ENCODE peak calls at places on chromosomes 7 and 10, in five cellular contexts. I is CD4-positive, CD25-positive, alpha-beta regulatory T cell; X is AG04450; M is IMR-90; R is left ventricle myocardium inferior. E is an unnamed sample. For H3K9me3, the result is how much of the 10 kb centered on the place peaks cover.

GRCh38 chr10:123134058-123134914 is 1.5 kb upstream of the HMX3 start:
- DNase-seq in I (no peak), R (no peak), M (no peak), X (no peak), E (peak)

GRCh38 chr10:77850620-77851231 is 75.8 kb downstream of the DLG5 start:
- DNase-seq in X (no peak), R (no peak), I (no peak), M (no peak), E (no peak)

GRCh38 chr10:58643029-58643428 is 130.4 kb downstream of the BICC1 start:
- DNase-seq in R (no peak), I (no peak), M (no peak), X (no peak), E (no peak)

GRCh38 chr10:95214369-95214768 is 20.3 kb downstream of the ACSM6 start:
- DNase-seq in R (no peak), M (no peak), I (no peak), X (no peak), E (no peak)

GRCh38 chr7:4797858-4798705 is 22.7 kb downstream of the AP5Z1 start:
- DNase-seq in I (peak), R (peak), M (peak), X (no peak), E (no peak)

GRCh38 chr10:58444876-58445275 is 59.7 kb downstream of the TFAM start:
- DNase-seq in I (no peak), M (no peak), X (no peak), R (no peak), E (no peak)

GRCh38 chr10:94235470-94235869 is 127.3 kb downstream of the NOC3L start:
- DNase-seq in R (no peak), M (no peak), X (no peak), I (no peak), E (no peak)

GRCh38 chr10:5089869-5090268 is 4.3 kb upstream of the AKR1C3 start:
- DNase-seq in R (no peak), M (peak), X (no peak), I (peak), E (no peak)

GRCh38 chr7:30664184-30664885 is 17.9 kb downstream of the CRHR2 start:
- DNase-seq in R (no peak), M (no peak), I (no peak), X (no peak), E (no peak)

GRCh38 chr10:100872034-100872791 is 40.5 kb upstream of the SLF2 start:
- DNase-seq in R (no peak), I (peak), M (peak), X (peak), E (no peak)

GRCh38 chr10:14466256-14466655 is 135.5 kb upstream of the FRMD4A start:
- DNase-seq in X (no peak), R (no peak), M (peak), I (no peak), E (no peak)

GRCh38 chr10:127694580-127695193 is 42.3 kb upstream of the FOXI2 start:
- DNase-seq in X (no peak), M (no peak), I (no peak), R (no peak), E (no peak)

GRCh38 chr7:136654406-136654805 is 214.0 kb upstream of the CHRM2 start:
- DNase-seq in M (no peak), X (no peak), I (no peak), R (no peak), E (no peak)

GRCh38 chr10:30170814-30171213 is 111.4 kb upstream of the JCAD start:
- DNase-seq in M (peak), R (no peak), X (no peak), I (no peak), E (no peak)

GRCh38 chr7:97801108-97801507 is 69.2 kb downstream of the TAC1 start:
- DNase-seq in X (no peak), R (no peak), M (no peak), I (no peak), E (no peak)

GRCh38 chr10:6114299-6114698 is 25.5 kb downstream of the RBM17 start:
- DNase-seq in X (no peak), I (no peak), M (peak), R (no peak), E (no peak)

GRCh38 chr7:101018271-101019167 is 1.4 kb upstream of the MUC17 start:
- DNase-seq in R (no peak), M (no peak), I (no peak), X (no peak), E (no peak)

GRCh38 chr7:107663196-107663595 is 2.6 kb downstream of the SLC26A4 start:
- DNase-seq in I (no peak), M (no peak), X (no peak), R (no peak), E (no peak)

GRCh38 chr10:63633677-63634487 is 112.7 kb downstream of the REEP3 start:
- DNase-seq in X (no peak), R (no peak), M (peak), I (no peak), E (no peak)

DNA sequence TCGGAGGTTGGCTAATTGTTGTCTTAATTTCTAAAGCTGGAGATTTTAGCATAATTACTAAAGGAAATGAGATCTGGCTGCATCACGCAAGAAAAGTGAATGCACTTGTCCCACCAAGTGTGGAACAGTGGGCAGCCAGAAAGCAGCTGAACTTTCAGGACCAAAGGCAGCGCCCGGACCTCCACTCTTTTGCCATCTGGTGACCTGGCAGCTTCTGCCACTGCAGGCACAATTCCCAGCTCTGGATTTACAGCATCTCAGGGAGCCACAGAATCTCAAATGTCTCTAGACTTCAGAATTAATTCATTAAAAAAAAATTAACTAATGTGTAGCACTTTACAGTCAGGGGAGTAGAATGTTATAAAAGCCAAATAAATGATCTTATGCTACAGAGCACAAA is 14.7 kb upstream of the OGDHL start:
- DNase-seq in I (no peak), R (no peak), M (no peak), X (no peak), E (no peak)
- H3K4me3 ChIP-seq in I (no peak), R (no peak), M (no peak), X (no peak), E (no peak)

GRCh38 chr10:10333622-10334021 is 684.0 kb upstream of the CELF2 start:
- DNase-seq in R (no peak), I (no peak), M (no peak), X (no peak), E (no peak)
- H3K9me3 ChIP-seq in R (under half), I (under half), M (under half), X (under half), E (under half)

GRCh38 chr7:131554880-131555516 is 1.4 kb downstream of the PODXL start:
- DNase-seq in X (no peak), I (no peak), R (no peak), M (no peak), E (no peak)
- H3K4me3 ChIP-seq in X (no peak), I (no peak), R (peak), M (no peak), E (peak)

GRCh38 chr7:135179321-135179925 is 8.9 kb upstream of the CYREN start:
- DNase-seq in X (no peak), R (no peak), M (no peak), I (no peak), E (peak)
- H3K9me3 ChIP-seq in X (under half), R (under half), M (under half), I (under half), E (under half)

GRCh38 chr10:86688398-86688921 is 20.1 kb downstream of the LDB3 start:
- DNase-seq in M (peak), R (peak), X (peak), I (peak), E (peak)
- H3K4me3 ChIP-seq in M (no peak), R (no peak), X (no peak), I (no peak), E (no peak)

GRCh38 chr7:234041-234711 is 41.8 kb downstream of the FAM20C start:
- DNase-seq in R (peak), I (no peak), M (peak), X (no peak), E (no peak)
- H3K9me3 ChIP-seq in R (under half), I (under half), M (under half), X (under half), E (under half)

GRCh38 chr7:64905133-64905532 is 2.1 kb downstream of the ZNF273 start:
- DNase-seq in M (no peak), R (no peak), X (no peak), I (no peak), E (no peak)

GRCh38 chr7:64902806-64903721 is at the start of gene ZNF273:
- DNase-seq in I (peak), R (peak), M (peak), X (peak), E (peak)

GRCh38 chr7:64905547-64905946 is 2.5 kb downstream of the ZNF273 start:
- DNase-seq in I (no peak), M (no peak), X (no peak), R (no peak), E (no peak)

GRCh38 chr7:64907641-64908326 is 4.7 kb downstream of the ZNF273 start:
- DNase-seq in M (peak), I (no peak), R (no peak), X (no peak), E (no peak)

GRCh38 chr7:64904008-64904407 is 935 bp downstream of the ZNF273 start:
- DNase-seq in I (no peak), R (no peak), X (no peak), M (no peak), E (no peak)
- H3K4me3 ChIP-seq in I (peak), R (peak), X (peak), M (peak), E (no peak)

GRCh38 chr7:251005-251404 is 39.0 kb upstream of the FOXL3 start:
- DNase-seq in R (no peak), I (no peak), M (no peak), X (no peak), E (no peak)

GRCh38 chr7:252981-253380 is 37.0 kb upstream of the FOXL3 start:
- DNase-seq in I (no peak), X (no peak), M (no peak), R (no peak), E (no peak)

GRCh38 chr7:251446-252175 is 38.4 kb upstream of the FOXL3 start:
- DNase-seq in M (no peak), X (no peak), R (no peak), I (no peak), E (no peak)

GRCh38 chr7:253491-254336 is 36.3 kb upstream of the FOXL3 start:
- DNase-seq in M (no peak), X (no peak), R (no peak), I (no peak), E (no peak)

GRCh38 chr7:252216-252965 is 37.6 kb upstream of the FOXL3 start:
- DNase-seq in I (no peak), M (no peak), X (no peak), R (no peak), E (no peak)
- H3K9me3 ChIP-seq in I (under half), M (under half), X (under half), R (under half), E (under half)

DNA sequence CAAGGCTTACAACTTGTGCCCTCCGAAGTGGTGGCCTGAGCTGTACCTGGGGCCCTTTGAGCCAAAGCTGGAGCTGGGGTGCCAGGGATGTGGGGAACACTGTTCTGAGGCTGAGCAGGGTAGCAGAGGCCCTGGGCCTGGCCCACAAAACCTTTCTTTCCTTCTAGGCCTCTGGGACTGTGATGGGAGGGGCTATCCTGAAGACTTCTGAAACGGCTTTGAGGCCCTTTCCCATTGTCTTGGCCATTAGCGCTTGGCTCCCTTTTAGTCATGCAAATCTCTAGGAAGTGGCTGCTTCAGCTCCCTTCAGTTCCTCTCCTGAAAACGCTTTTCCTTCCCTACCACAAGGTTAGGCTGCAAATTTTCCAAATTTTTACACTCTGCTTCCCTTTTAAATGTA is 16.8 kb upstream of the CRYGN start:
- DNase-seq in M (no peak), X (no peak), I (no peak), R (no peak), E (peak)
- H3K4me3 ChIP-seq in M (no peak), X (no peak), I (no peak), R (no peak), E (no peak)

DNA sequence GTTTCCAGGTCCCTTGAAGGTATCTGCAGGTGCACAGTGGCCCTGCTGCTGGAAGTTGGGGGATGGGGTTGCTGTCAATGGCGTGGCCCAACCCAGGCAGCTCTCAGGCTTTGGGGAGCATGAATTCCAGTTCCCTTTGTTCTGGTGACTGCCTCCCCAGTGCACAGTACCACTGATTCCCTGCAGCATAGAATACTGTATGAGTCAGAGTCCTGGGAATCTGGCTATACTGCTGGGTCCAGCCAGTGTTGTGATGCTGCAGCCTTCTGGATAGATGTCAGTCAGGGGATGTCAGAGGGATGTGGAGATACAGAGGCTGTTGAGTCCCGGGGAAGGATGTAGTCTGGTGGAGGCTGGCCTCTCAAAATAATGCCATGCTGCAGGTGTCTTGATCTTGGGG is 99.3 kb downstream of the LANCL2 start:
- DNase-seq in I (no peak), R (no peak), X (no peak), M (peak), E (no peak)
- H3K9me3 ChIP-seq in I (under half), R (under half), X (under half), M (under half), E (under half)

E was measured in right atrium auricular region.